ENCODE peak calls at places on chromosomes 5 and 9, in eight cellular contexts. R is H1; J is NCI-H1105 treated with DMSO at 0.1 percent for 48 hours; D is hepatic stellate cell; L is CD4-positive, CD25-positive, alpha-beta regulatory T cell; G is AG04449; V is WTC11; O is GM23248. C is an unnamed sample.

GRCh38 chr5:180718810-180719453 is 20.9 kb downstream of the OR2Y1 start:
- DNase-seq in L (peak; percentile 49), V (no peak), G (no peak), J (peak; percentile 1), O (peak; percentile 54), R (no peak), D (peak; percentile 20), C (peak; percentile 13)

GRCh38 chr5:173213236-173213933 is 21.6 kb downstream of the NKX2-5 start:
- DNase-seq in D (no peak), L (no peak), G (no peak), V (no peak), R (no peak), J (no peak), O (no peak), C (no peak)

GRCh38 chr9:32378993-32379729 is 5.3 kb upstream of the ACO1 start:
- DNase-seq in G (no peak), V (no peak), O (peak; percentile 85), D (peak; percentile 63), R (no peak), J (peak; percentile 81), L (peak; percentile 78), C (peak; percentile 77)

GRCh38 chr9:82601272-82601835 is 461.6 kb downstream of the RASEF start:
- DNase-seq in L (no peak), R (no peak), D (peak; percentile 24), V (no peak), J (no peak), G (peak; percentile 16), O (peak; percentile 49), C (no peak)

GRCh38 chr9:92378825-92379535 is 25.4 kb downstream of the OGN start:
- DNase-seq in L (no peak), D (no peak), R (no peak), O (peak; percentile 66), J (no peak), G (no peak), V (no peak), C (peak; percentile 15)

GRCh38 chr9:122180633-122181032 is 20.9 kb downstream of the MORN5 start:
- DNase-seq in J (no peak), R (no peak), O (peak; percentile 91), G (peak; percentile 40), L (no peak), V (no peak), D (peak; percentile 76), C (no peak)

GRCh38 chr5:161414896-161415295 is 131.6 kb downstream of the GABRB2 start:
- DNase-seq in R (no peak), V (no peak), D (no peak), O (no peak), L (no peak), G (no peak), J (no peak), C (no peak)

GRCh38 chr5:11046160-11046559 is 285.1 kb upstream of the DAP start:
- DNase-seq in O (peak; percentile 9), L (no peak), V (peak; percentile 18), J (no peak), G (no peak), R (no peak), D (no peak), C (no peak)

GRCh38 chr5:58940446-58940845 is 357.6 kb downstream of the RAB3C start:
- DNase-seq in G (peak; percentile 29), L (no peak), R (no peak), V (no peak), D (no peak), J (no peak), O (no peak), C (no peak)

GRCh38 chr5:151146003-151146524 is 11.5 kb downstream of the ANXA6 start:
- DNase-seq in O (no peak), J (no peak), D (no peak), G (no peak), L (no peak), R (no peak), V (no peak), C (no peak)

GRCh38 chr9:137320555-137321384 is 18.7 kb upstream of the NRARP start:
- DNase-seq in R (no peak), O (no peak), V (peak; percentile 40), J (no peak), G (no peak), L (no peak), D (no peak), C (no peak)

GRCh38 chr5:57445715-57446037 is 36.9 kb downstream of the ACTBL2 start:
- DNase-seq in L (no peak), O (peak; percentile 60), R (no peak), G (no peak), V (no peak), J (no peak), D (no peak), C (no peak)

GRCh38 chr5:135458921-135459331 is 6.8 kb upstream of the TIFAB start:
- DNase-seq in R (no peak), D (peak; percentile 70), O (peak; percentile 41), J (no peak), G (no peak), V (no peak), L (no peak), C (no peak)

GRCh38 chr5:61449756-61450155 is 117.7 kb downstream of the ZSWIM6 start:
- DNase-seq in O (peak; percentile 48), G (no peak), R (no peak), D (no peak), J (no peak), L (no peak), V (no peak), C (no peak)

GRCh38 chr5:67636091-67636490 is 439.5 kb upstream of the CD180 start:
- DNase-seq in R (no peak), J (no peak), D (no peak), O (no peak), V (no peak), G (no peak), L (no peak), C (no peak)

GRCh38 chr5:150487199-150488061 is 20.5 kb upstream of the NDST1 start:
- DNase-seq in D (no peak), R (no peak), O (peak; percentile 68), G (no peak), J (no peak), V (no peak), L (no peak), C (no peak)

GRCh38 chr5:38751103-38751502 is 94.7 kb upstream of the OSMR start:
- DNase-seq in G (no peak), L (no peak), D (no peak), J (no peak), V (peak; percentile 39), O (peak; percentile 8), R (no peak), C (no peak)

GRCh38 chr5:132479073-132479811 is 11.3 kb downstream of the IRF1 start:
- DNase-seq in D (no peak), V (no peak), L (no peak), O (no peak), J (no peak), G (no peak), R (no peak), C (no peak)

GRCh38 chr9:99244300-99245260 is 22.5 kb downstream of the SEC61B start:
- DNase-seq in R (no peak), L (no peak), V (no peak), J (no peak), O (no peak), D (no peak), G (no peak), C (no peak)

GRCh38 chr9:96136992-96137665 is 164.8 kb downstream of the HSD17B3 start:
- DNase-seq in R (no peak), O (peak; percentile 79), J (no peak), D (peak; percentile 51), V (no peak), L (no peak), G (peak; percentile 31), C (no peak)

GRCh38 chr9:132637351-132637750 is 32.4 kb downstream of the DDX31 start:
- DNase-seq in G (no peak), D (no peak), J (peak; percentile 90), V (no peak), L (no peak), R (no peak), O (no peak), C (no peak)

GRCh38 chr9:95103385-95104087 is 214.0 kb downstream of the FANCC start:
- DNase-seq in R (no peak), J (no peak), G (no peak), L (no peak), V (peak; percentile 39), D (no peak), O (peak; percentile 23), C (no peak)

GRCh38 chr5:90355635-90356034 is 53.9 kb downstream of the CETN3 start:
- DNase-seq in G (no peak), L (no peak), D (no peak), O (no peak), R (no peak), J (no peak), V (no peak), C (no peak)

GRCh38 chr5:108386345-108387061 is 4.6 kb upstream of the FBXL17 start:
- DNase-seq in R (no peak), J (no peak), L (no peak), V (no peak), O (peak; percentile 78), D (peak; percentile 22), G (peak; percentile 41), C (no peak)

GRCh38 chr5:33148076-33148501 is 292.7 kb upstream of the TARS1 start:
- DNase-seq in D (peak; percentile 69), V (no peak), J (no peak), G (peak; percentile 82), R (no peak), O (peak; percentile 96), L (no peak), C (no peak)

GRCh38 chr9:22141906-22142305 is 132.8 kb upstream of the CDKN2B start:
- DNase-seq in R (no peak), D (no peak), G (no peak), L (no peak), V (no peak), O (peak; percentile 43), J (no peak), C (no peak)

GRCh38 chr9:93911871-93912554 is 43.1 kb downstream of the BARX1 start:
- DNase-seq in D (no peak), R (no peak), L (no peak), V (peak; percentile 32), J (no peak), G (no peak), O (no peak), C (no peak)

GRCh38 chr9:89374176-89374575 is 55.9 kb downstream of the SECISBP2 start:
- DNase-seq in O (no peak), J (no peak), L (no peak), V (no peak), R (no peak), D (no peak), G (no peak), C (no peak)

C was measured in NT2/D1.